ENCODE peak calls at places on chromosomes 1 and 21, in four cellular contexts. G is psoas muscle, T is fibroblast of lung, N is fibroblast of the aortic adventitia. F is an unnamed sample.

GRCh38 chr21:35195232-35195631 is 146.1 kb upstream of the RUNX1 start:
- DNase-seq in G (no peak), N (no peak), T (peak), F (no peak)

GRCh38 chr1:219365435-219365834 is 191.8 kb downstream of the LYPLAL1 start:
- DNase-seq in N (no peak), T (peak), G (no peak), F (no peak)

GRCh38 chr1:214318956-214319355 is 38.0 kb downstream of the SMYD2 start:
- DNase-seq in G (no peak), T (no peak), N (no peak), F (no peak)

GRCh38 chr1:12473596-12474329 is 144.2 kb downstream of the DHRS3 start:
- DNase-seq in T (peak), G (no peak), N (peak), F (no peak)

GRCh38 chr1:84892657-84893618 is at the start of gene LPAR3:
- DNase-seq in N (peak), G (no peak), T (no peak), F (no peak)

GRCh38 chr1:8571200-8571984 is 246.0 kb downstream of the RERE start:
- DNase-seq in N (peak), G (no peak), T (peak), F (no peak)

GRCh38 chr1:227070638-227071285 is 130.7 kb downstream of the COQ8A start:
- DNase-seq in G (no peak), N (peak), T (no peak), F (no peak)

GRCh38 chr1:2108213-2108876 is 58.1 kb downstream of the PRKCZ start:
- DNase-seq in T (peak), G (no peak), N (peak), F (no peak)

GRCh38 chr1:160070243-160071163 is 543 bp upstream of the KCNJ10 start:
- DNase-seq in G (peak), T (peak), N (peak), F (no peak)

GRCh38 chr1:163296504-163296903 is 25.2 kb upstream of the NUF2 start:
- DNase-seq in T (no peak), G (no peak), N (no peak), F (no peak)

GRCh38 chr1:108590436-108590835 is 30.5 kb downstream of the EEIG2 start:
- DNase-seq in G (no peak), T (peak), N (peak), F (no peak)

GRCh38 chr1:10338047-10338446 is 60.8 kb upstream of the PGD start:
- DNase-seq in G (peak), T (peak), N (peak), F (no peak)

GRCh38 chr1:233383984-233384383 is 56.5 kb downstream of the MAP3K21 start:
- DNase-seq in N (no peak), T (no peak), G (no peak), F (no peak)

GRCh38 chr1:229536982-229537381 is 21.5 kb downstream of the ABCB10 start:
- DNase-seq in G (no peak), T (no peak), N (no peak), F (no peak)

GRCh38 chr1:230186874-230187273 is 119.8 kb downstream of the GALNT2 start:
- DNase-seq in N (no peak), G (no peak), T (no peak), F (no peak)

GRCh38 chr1:152753586-152753985 is 4.2 kb upstream of the KPRP start:
- DNase-seq in T (no peak), N (no peak), G (no peak), F (no peak)

GRCh38 chr1:201487742-201488141 is 18.8 kb upstream of the PHLDA3 start:
- DNase-seq in T (no peak), N (peak), G (no peak), F (no peak)

GRCh38 chr1:229819091-229819490 is 193.0 kb downstream of the URB2 start:
- DNase-seq in N (no peak), T (no peak), G (no peak), F (no peak)

GRCh38 chr1:53361541-53361961 is 33.7 kb upstream of the LRP8 start:
- DNase-seq in N (no peak), G (no peak), T (no peak), F (no peak)

GRCh38 chr1:65377496-65378268 is 42.8 kb upstream of the LEPR start:
- DNase-seq in N (no peak), G (no peak), T (no peak), F (no peak)

GRCh38 chr1:65372557-65372956 is 47.9 kb upstream of the LEPR start:
- DNase-seq in T (peak), G (no peak), N (no peak), F (no peak)

GRCh38 chr1:65378547-65378946 is 41.9 kb upstream of the LEPR start:
- DNase-seq in N (no peak), T (no peak), G (no peak), F (no peak)
- H3K4me3 ChIP-seq in N (no peak), T (no peak), G (no peak), F (no peak)

DNA sequence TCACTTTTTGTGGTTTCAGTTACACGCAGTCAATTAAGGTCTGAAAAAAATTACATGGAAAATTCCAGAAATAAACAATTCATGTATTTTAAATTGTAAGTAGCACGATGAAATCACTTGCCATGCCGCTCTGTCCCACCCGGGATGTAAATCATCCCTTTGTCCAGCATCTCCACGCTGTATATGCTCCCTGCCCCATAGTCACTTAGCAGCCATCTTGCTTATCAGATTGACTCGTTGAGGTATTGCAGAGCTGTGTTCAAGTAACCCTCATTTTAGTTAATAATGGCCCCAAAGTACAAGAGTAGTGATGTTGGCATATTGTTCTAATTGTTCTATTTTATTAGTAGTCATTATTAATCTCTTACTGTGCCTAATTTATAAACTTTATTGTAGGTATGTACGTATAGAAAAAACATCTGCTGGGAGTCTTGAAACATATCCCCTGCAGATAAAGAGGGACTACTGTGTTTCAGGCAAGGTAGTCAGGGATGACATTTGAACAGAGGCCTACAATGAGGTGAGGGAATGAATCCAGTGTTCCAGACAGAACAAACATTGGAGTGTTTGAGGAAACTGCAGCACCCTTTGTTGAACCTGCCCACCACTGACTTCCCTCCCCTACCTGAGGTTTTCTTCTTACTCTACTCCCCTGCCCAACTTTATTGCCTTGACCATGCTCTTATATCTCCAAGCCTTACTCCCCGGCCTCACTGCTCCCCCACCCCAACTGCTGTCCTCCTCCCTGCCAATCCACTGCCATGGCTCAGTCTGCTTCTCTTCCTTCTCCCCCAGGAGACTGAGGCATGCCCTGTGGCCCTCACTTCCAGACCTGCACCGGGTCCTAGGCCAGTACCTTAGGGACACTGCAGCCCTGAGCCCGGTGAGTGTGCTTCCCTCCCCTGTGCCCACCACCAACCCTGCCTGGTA is 7.1 kb upstream of the CDC20 start:
- DNase-seq in G (no peak), T (no peak), N (no peak), F (no peak)
- H3K4me3 ChIP-seq in G (no peak), T (no peak), N (no peak), F (no peak)

GRCh38 chr1:169681094-169681493 is 30.3 kb downstream of the SELL start:
- DNase-seq in G (no peak), T (no peak), N (no peak), F (no peak)

GRCh38 chr1:169682077-169682476 is 29.3 kb downstream of the SELL start:
- DNase-seq in G (no peak), T (no peak), N (no peak), F (no peak)

GRCh38 chr1:169676001-169676400 is 35.4 kb downstream of the SELL start:
- DNase-seq in N (peak), G (no peak), T (peak), F (peak)

GRCh38 chr1:169680377-169681019 is 30.9 kb downstream of the SELL start:
- DNase-seq in N (no peak), T (no peak), G (no peak), F (no peak)

GRCh38 chr1:169679692-169680091 is 31.7 kb downstream of the SELL start:
- DNase-seq in T (no peak), N (no peak), G (no peak), F (no peak)
- H3K4me3 ChIP-seq in T (no peak), N (no peak), G (no peak), F (no peak)

GRCh38 chr1:207831517-207832327 is 79.2 kb downstream of the CD34 start:
- DNase-seq in N (no peak), T (no peak), G (peak), F (no peak)
- H3K4me3 ChIP-seq in N (no peak), T (no peak), G (peak), F (no peak)

GRCh38 chr1:145978477-145978859 is 14.0 kb downstream of the POLR3GL start:
- DNase-seq in N (no peak), G (no peak), T (no peak), F (no peak)
- H3K4me3 ChIP-seq in N (no peak), G (peak), T (peak), F (peak)

GRCh38 chr21:31727181-31727580 is 4.7 kb downstream of the SCAF4 start:
- DNase-seq in T (no peak), G (no peak), N (no peak), F (no peak)

GRCh38 chr21:31726407-31726806 is 5.5 kb downstream of the SCAF4 start:
- DNase-seq in G (no peak), T (no peak), N (no peak), F (no peak)

GRCh38 chr21:31728952-31729351 is 3.0 kb downstream of the SCAF4 start:
- DNase-seq in N (no peak), G (no peak), T (no peak), F (no peak)

GRCh38 chr21:31729622-31730343 is 2.1 kb downstream of the SCAF4 start:
- DNase-seq in G (no peak), T (no peak), N (no peak), F (no peak)

GRCh38 chr21:31728191-31728590 is 3.7 kb downstream of the SCAF4 start:
- DNase-seq in G (no peak), T (no peak), N (no peak), F (no peak)
- H3K4me3 ChIP-seq in G (peak), T (no peak), N (no peak), F (no peak)

GRCh38 chr1:998051-998821 is 1.7 kb downstream of the HES4 start:
- DNase-seq in N (no peak), G (peak), T (no peak), F (no peak)
- H3K4me3 ChIP-seq in N (no peak), G (peak), T (no peak), F (peak)

GRCh38 chr1:156422602-156423091 is 53.6 kb downstream of the RHBG start:
- DNase-seq in N (no peak), T (no peak), G (no peak), F (no peak)
- H3K4me3 ChIP-seq in N (no peak), T (no peak), G (no peak), F (no peak)

GRCh38 chr1:192158181-192158580 is at the start of gene RGS18:
- DNase-seq in N (peak), T (no peak), G (no peak), F (no peak)
- H3K4me3 ChIP-seq in N (no peak), T (no peak), G (peak), F (no peak)

GRCh38 chr1:88730995-88731394 is 46.9 kb downstream of the PKN2 start:
- DNase-seq in G (no peak), N (no peak), T (no peak), F (no peak)
- H3K4me3 ChIP-seq in G (no peak), N (peak), T (peak), F (no peak)